ENCODE peak calls at places on chromosome 15, in nine cellular contexts. V is heart left ventricle; K is cardiac muscle cell; Y is A673; Q is CD4-positive, alpha-beta T cell; L is ascending aorta; D is CD8-positive, alpha-beta T cell; F is left ventricle myocardium inferior; P is neural progenitor cell. E is an unnamed sample.
A peak's percentile ranks its signal among the peaks of the same experiment; 100 is the strongest.

GRCh38 chr15:57580866-57581265 is 10.8 kb upstream of the MYZAP start:
- DNase-seq in K (no peak), P (no peak), F (no peak), Q (no peak), V (no peak), L (no peak), Y (no peak), D (no peak), E (no peak)

GRCh38 chr15:38688761-38689160 is 124.1 kb upstream of the RASGRP1 start:
- DNase-seq in K (no peak), L (no peak), Q (no peak), D (peak; percentile 68), Y (no peak), F (no peak), V (no peak), P (no peak), E (no peak)

GRCh38 chr15:71117906-71118305 is 2.6 kb downstream of the THSD4 start:
- DNase-seq in Y (no peak), V (no peak), K (no peak), Q (no peak), P (no peak), D (no peak), L (no peak), F (no peak), E (no peak)

GRCh38 chr15:98611031-98611430 is 37.3 kb upstream of the IGF1R start:
- DNase-seq in D (no peak), K (no peak), P (no peak), V (no peak), Y (no peak), Q (no peak), F (no peak), L (no peak), E (no peak)

GRCh38 chr15:36430721-36431265 is 148.6 kb upstream of the CDIN1 start:
- DNase-seq in L (no peak), Q (no peak), P (no peak), Y (no peak), K (no peak), D (no peak), V (no peak), F (no peak), E (no peak)

GRCh38 chr15:77504310-77504709 is 83.6 kb downstream of the HMG20A start:
- DNase-seq in D (no peak), P (peak; percentile 71), Y (peak; percentile 37), K (no peak), F (no peak), V (no peak), L (no peak), Q (no peak), E (no peak)

GRCh38 chr15:73081321-73081958 is 29.2 kb downstream of the NEO1 start:
- DNase-seq in V (peak; percentile 20), Y (peak; percentile 73), F (no peak), L (no peak), Q (no peak), K (peak; percentile 79), D (no peak), P (peak; percentile 58), E (no peak)

GRCh38 chr15:27797765-27798164 is 301.4 kb downstream of the OCA2 start:
- DNase-seq in Y (no peak), P (no peak), F (peak; percentile 74), K (no peak), L (no peak), V (no peak), Q (no peak), D (no peak), E (no peak)

GRCh38 chr15:63405683-63406456 is 24.2 kb upstream of the CA12 start:
- DNase-seq in K (no peak), Q (no peak), V (no peak), Y (no peak), D (no peak), F (no peak), P (no peak), L (peak; percentile 22), E (no peak)

GRCh38 chr15:50685191-50685975 is 1.2 kb downstream of the TRPM7 start:
- DNase-seq in Y (no peak), V (no peak), L (no peak), P (no peak), D (no peak), K (peak; percentile 25), F (no peak), Q (no peak), E (no peak)
- TF ChIP-seq CTCF in Y (no peak), V (no peak), L (no peak), P (no peak), D (no peak), K (no peak), F (peak; percentile 14), Q (no peak), E (no peak)

GRCh38 chr15:85005319-85005718 is 23.7 kb downstream of the PDE8A start:
- DNase-seq in L (no peak), V (no peak), P (no peak), D (no peak), K (no peak), Y (no peak), F (no peak), Q (no peak), E (no peak)

GRCh38 chr15:85006201-85006600 is 24.5 kb downstream of the PDE8A start:
- DNase-seq in V (no peak), F (no peak), Q (no peak), D (no peak), P (no peak), L (no peak), Y (no peak), K (no peak), E (no peak)

GRCh38 chr15:85006655-85007054 is 25.0 kb downstream of the PDE8A start:
- DNase-seq in Y (no peak), L (no peak), V (no peak), D (no peak), Q (no peak), F (no peak), K (no peak), P (no peak), E (no peak)

GRCh38 chr15:85004551-85004950 is 22.9 kb downstream of the PDE8A start:
- DNase-seq in V (no peak), P (no peak), K (no peak), Q (no peak), D (no peak), L (no peak), F (no peak), Y (no peak), E (no peak)

GRCh38 chr15:85005744-85006143 is 24.1 kb downstream of the PDE8A start:
- DNase-seq in V (no peak), P (no peak), L (no peak), Q (no peak), D (no peak), K (no peak), Y (no peak), F (no peak), E (no peak)
- H3K9me3 ChIP-seq in V (no peaks in the 10 kb centered on the region), P (no peaks in the 10 kb centered on the region), L (no peaks in the 10 kb centered on the region), Q (no peaks in the 10 kb centered on the region), D (no peaks in the 10 kb centered on the region), K (no peaks in the 10 kb centered on the region), Y (no peaks in the 10 kb centered on the region), F (no peaks in the 10 kb centered on the region), E (no peaks in the 10 kb centered on the region)

GRCh38 chr15:65954289-65954741 is 85.0 kb downstream of the RAB11A start:
- DNase-seq in V (no peak), Y (peak; percentile 22), Q (no peak), F (no peak), K (peak; percentile 74), L (no peak), P (peak; percentile 24), D (no peak), E (no peak)
- H3K27me3 ChIP-seq in V (no peaks in the 10 kb centered on the region), Y (no peaks in the 10 kb centered on the region), Q (no peaks in the 10 kb centered on the region), F (peaks cover 37% of the 10 kb centered on the region), K (no peaks in the 10 kb centered on the region), L (no peaks in the 10 kb centered on the region), P (no peaks in the 10 kb centered on the region), D (no peaks in the 10 kb centered on the region), E (no peaks in the 10 kb centered on the region)

GRCh38 chr15:75842722-75843617 is at the start of gene UBE2Q2:
- DNase-seq in Q (peak; percentile 54), Y (peak; percentile 77), L (peak; percentile 87), K (peak; percentile 83), F (peak; percentile 82), V (peak; percentile 80), P (peak; percentile 94), D (peak; percentile 77), E (no peak)

GRCh38 chr15:75849167-75849566 is 5.9 kb downstream of the UBE2Q2 start:
- DNase-seq in L (no peak), K (no peak), F (no peak), Q (no peak), D (no peak), P (no peak), Y (no peak), V (no peak), E (no peak)

GRCh38 chr15:75843618-75844610 is 667 bp downstream of the UBE2Q2 start:
- DNase-seq in D (peak; percentile 64), P (peak; percentile 74), F (peak; percentile 61), L (peak; percentile 74), Q (peak; percentile 36), V (peak; percentile 64), Y (peak; percentile 73), K (peak; percentile 61), E (no peak)

GRCh38 chr15:75840659-75841058 is 2.6 kb upstream of the UBE2Q2 start:
- DNase-seq in Y (peak; percentile 24), D (no peak), Q (no peak), P (no peak), L (no peak), V (peak; percentile 38), K (peak; percentile 84), F (no peak), E (no peak)

GRCh38 chr15:75844629-75845390 is 1.6 kb downstream of the UBE2Q2 start:
- DNase-seq in V (no peak), L (no peak), Y (no peak), K (no peak), D (no peak), Q (no peak), F (no peak), P (no peak), E (no peak)
- TF ChIP-seq CTCF in V (no peak), L (no peak), Y (no peak), K (no peak), D (no peak), Q (no peak), F (no peak), P (no peak), E (no peak)

DNA sequence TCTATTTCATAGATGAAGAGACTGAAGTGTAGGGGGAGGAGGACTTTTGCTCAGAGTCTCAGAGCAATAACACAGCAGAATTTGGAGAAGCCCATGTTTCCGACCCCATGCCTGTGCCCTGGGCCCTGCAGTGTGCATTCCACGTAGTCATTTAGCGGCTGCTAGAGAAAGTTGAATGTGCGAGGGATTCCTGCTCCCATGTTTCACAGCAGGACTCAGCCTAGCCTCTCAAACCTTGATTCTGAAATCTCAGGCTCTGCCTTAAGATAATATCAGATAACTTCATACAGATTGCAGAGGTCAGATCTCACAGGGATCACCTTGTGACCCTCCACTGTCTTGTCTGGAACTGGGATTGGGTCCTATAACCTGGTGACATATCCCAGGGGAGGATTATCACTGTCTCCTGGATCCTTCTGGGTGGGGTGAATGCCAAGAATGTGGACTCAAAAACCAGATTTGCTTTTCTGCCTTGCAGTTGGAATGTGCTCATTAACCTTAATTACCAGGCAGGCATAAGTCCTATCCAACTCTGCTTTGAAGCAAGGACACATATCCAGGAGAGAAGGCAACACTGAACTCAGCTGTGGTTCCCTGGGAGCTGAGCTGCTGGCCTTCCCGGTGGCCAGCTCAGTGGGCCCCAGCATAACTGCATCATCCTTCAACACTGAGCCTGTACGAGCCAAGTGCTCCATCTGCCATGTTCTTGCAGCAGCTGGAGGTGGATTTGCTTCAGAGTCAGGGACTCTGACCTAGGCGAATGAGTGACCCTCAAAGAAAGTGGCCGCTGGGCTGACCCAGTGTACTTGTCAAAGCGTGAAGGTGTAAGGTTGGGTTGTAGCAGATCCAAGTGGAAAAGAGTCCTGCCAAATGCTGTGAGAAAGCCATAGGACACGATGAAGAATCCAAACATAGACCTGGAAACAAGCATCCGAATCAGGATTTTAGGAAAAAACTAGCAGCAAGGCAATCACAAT is 43.0 kb downstream of the CTXND1 start:
- DNase-seq in V (no peak), Y (no peak), Q (no peak), D (no peak), L (no peak), K (no peak), P (peak; percentile 13), F (no peak), E (no peak)
- H3K9me3 ChIP-seq in V (peaks cover 5% of the 10 kb centered on the region), Y (no peaks in the 10 kb centered on the region), Q (no peaks in the 10 kb centered on the region), D (no peaks in the 10 kb centered on the region), L (no peaks in the 10 kb centered on the region), K (no peaks in the 10 kb centered on the region), P (peaks cover 4% of the 10 kb centered on the region), F (peaks cover 12% of the 10 kb centered on the region), E (no peaks in the 10 kb centered on the region)